ENCODE peak calls at places on chromosomes 4 and X, in eight cellular contexts. T is ascending aorta, Y is prostate gland, H is BJ, J is fibroblast of lung, B is Caco-2, I is thoracic aorta, C is right atrium auricular region. G is an unnamed sample. For H3K27me3, the result is how much of the 10 kb centered on the place peaks cover.

GRCh38 chrX:129553619-129554288 is 13.7 kb downstream of the OCRL start:
- DNase-seq in T (no peak), Y (no peak), H (no peak), J (no peak), B (no peak), I (no peak), C (no peak), G (no peak)

GRCh38 chrX:106955004-106955772 is 35.0 kb downstream of the CLDN2 start:
- DNase-seq in T (no peak), Y (no peak), H (peak), J (peak), B (peak), I (no peak), C (no peak), G (peak)

GRCh38 chr4:145988628-145989027 is 50.0 kb upstream of the ZNF827 start:
- DNase-seq in T (no peak), Y (no peak), H (no peak), J (no peak), B (no peak), I (no peak), C (no peak), G (no peak)

GRCh38 chr4:105989411-105990242 is 94.4 kb downstream of the NPNT start:
- DNase-seq in T (no peak), Y (no peak), H (no peak), J (no peak), B (no peak), I (no peak), C (no peak), G (no peak)

GRCh38 chr4:766559-767283 is 59.2 kb downstream of the CPLX1 start:
- DNase-seq in T (no peak), Y (no peak), H (no peak), J (no peak), B (no peak), I (no peak), C (no peak), G (no peak)

GRCh38 chr4:8534129-8534528 is 46.1 kb upstream of the GPR78 start:
- DNase-seq in T (no peak), Y (peak), H (no peak), J (peak), B (peak), I (no peak), C (no peak), G (peak)

GRCh38 chr4:86939123-86939522 is 4.3 kb downstream of the AFF1 start:
- DNase-seq in T (no peak), Y (no peak), H (no peak), J (no peak), B (no peak), I (no peak), C (no peak), G (peak)

GRCh38 chrX:134423606-134424005 is 36.4 kb upstream of the HPRT1 start:
- DNase-seq in T (no peak), Y (no peak), H (no peak), J (peak), B (no peak), I (no peak), C (no peak), G (peak)

GRCh38 chrX:87663421-87663820 is 145.8 kb downstream of the KLHL4 start:
- DNase-seq in T (no peak), Y (no peak), H (no peak), J (no peak), B (no peak), I (no peak), C (no peak), G (peak)

GRCh38 chr4:88975925-88976511 is 81.0 kb downstream of the FAM13A start:
- DNase-seq in T (no peak), Y (no peak), H (peak), J (no peak), B (no peak), I (no peak), C (no peak), G (no peak)

GRCh38 chrX:38214551-38214950 is 6.1 kb downstream of the SRPX start:
- DNase-seq in T (no peak), Y (no peak), H (no peak), J (peak), B (no peak), I (no peak), C (no peak), G (peak)

GRCh38 chrX:119015407-119016242 is 41.2 kb downstream of the LONRF3 start:
- DNase-seq in T (peak), Y (peak), H (peak), J (peak), B (no peak), I (peak), C (peak), G (peak)

GRCh38 chr4:184887947-184888346 is 62.2 kb upstream of the ACSL1 start:
- DNase-seq in T (no peak), Y (no peak), H (no peak), J (no peak), B (no peak), I (no peak), C (no peak), G (no peak)

GRCh38 chr4:184883024-184883423 is 57.3 kb upstream of the ACSL1 start:
- DNase-seq in T (no peak), Y (no peak), H (no peak), J (no peak), B (no peak), I (no peak), C (no peak), G (no peak)

GRCh38 chr4:184887333-184887732 is 61.6 kb upstream of the ACSL1 start:
- DNase-seq in T (no peak), Y (no peak), H (no peak), J (no peak), B (no peak), I (no peak), C (no peak), G (no peak)

GRCh38 chr4:184884863-184885262 is 59.1 kb upstream of the ACSL1 start:
- DNase-seq in T (no peak), Y (no peak), H (no peak), J (no peak), B (no peak), I (no peak), C (no peak), G (no peak)

GRCh38 chr4:184885602-184886001 is 59.8 kb upstream of the ACSL1 start:
- DNase-seq in T (no peak), Y (no peak), H (no peak), J (no peak), B (no peak), I (no peak), C (no peak), G (no peak)
- H3K27me3 ChIP-seq in T (under half), Y (under half), H (under half), J (under half), B (under half), I (under half), C (under half), G (under half)

DNA sequence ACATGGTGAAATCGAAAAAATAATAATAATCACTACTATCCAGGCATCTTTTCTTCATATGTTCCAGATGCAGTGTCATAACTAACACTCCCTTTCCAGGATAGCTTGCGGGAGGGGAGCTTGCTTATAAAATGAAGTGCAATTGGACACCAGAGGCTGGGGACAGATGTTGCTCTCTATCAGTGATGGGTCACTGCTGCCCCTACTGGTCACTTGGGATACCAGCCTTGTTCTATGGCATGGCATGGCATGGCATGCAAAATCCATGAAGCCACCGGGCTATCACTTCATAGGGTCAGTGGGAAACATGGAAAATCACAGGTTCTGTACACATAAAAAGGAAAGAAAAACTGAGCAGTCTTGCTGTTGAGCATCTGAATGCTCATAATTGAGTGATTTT is 168.1 kb downstream of the GLRA2 start:
- DNase-seq in T (no peak), Y (no peak), H (no peak), J (no peak), B (peak), I (no peak), C (no peak), G (peak)
- TF ChIP-seq CTCF in T (no peak), Y (no peak), H (peak), J (peak), B (peak), I (no peak), C (no peak), G (peak)

GRCh38 chr4:36332023-36332781 is 50.8 kb downstream of the DTHD1 start:
- DNase-seq in T (no peak), Y (no peak), H (no peak), J (peak), B (no peak), I (no peak), C (no peak), G (no peak)
- H3K27me3 ChIP-seq in T (under half), Y (under half), H (under half), J (under half), B (under half), I (under half), C (under half), G (under half)

GRCh38 chr4:31045724-31046318 is 325.7 kb downstream of the PCDH7 start:
- DNase-seq in T (no peak), Y (peak), H (no peak), J (peak), B (peak), I (no peak), C (no peak), G (peak)
- TF ChIP-seq CTCF in T (no peak), Y (no peak), H (peak), J (peak), B (peak), I (no peak), C (peak), G (peak)

GRCh38 chr4:4856071-4857000 is 3.1 kb upstream of the MSX1 start:
- DNase-seq in T (no peak), Y (no peak), H (no peak), J (no peak), B (peak), I (no peak), C (no peak), G (no peak)

GRCh38 chr4:4855293-4856070 is 4.0 kb upstream of the MSX1 start:
- DNase-seq in T (no peak), Y (no peak), H (no peak), J (no peak), B (no peak), I (no peak), C (no peak), G (no peak)

GRCh38 chr4:4853371-4853823 is 6.1 kb upstream of the MSX1 start:
- DNase-seq in T (no peak), Y (no peak), H (no peak), J (no peak), B (no peak), I (no peak), C (no peak), G (no peak)

GRCh38 chr4:4853921-4854648 is 5.4 kb upstream of the MSX1 start:
- DNase-seq in T (no peak), Y (no peak), H (no peak), J (no peak), B (no peak), I (no peak), C (no peak), G (no peak)

GRCh38 chr4:4854649-4855292 is 4.7 kb upstream of the MSX1 start:
- DNase-seq in T (no peak), Y (no peak), H (no peak), J (no peak), B (no peak), I (no peak), C (no peak), G (no peak)
- H3K27me3 ChIP-seq in T (under half), Y (under half), H (under half), J (under half), B (under half), I (under half), C (half or more), G (half or more)

GRCh38 chr4:15766821-15767220 is 11.3 kb upstream of the CD38 start:
- DNase-seq in T (no peak), Y (no peak), H (no peak), J (no peak), B (no peak), I (no peak), C (no peak), G (no peak)

GRCh38 chr4:15765306-15765705 is 12.8 kb upstream of the CD38 start:
- DNase-seq in T (no peak), Y (no peak), H (no peak), J (no peak), B (no peak), I (no peak), C (no peak), G (no peak)

GRCh38 chr4:15771419-15772058 is 6.6 kb upstream of the CD38 start:
- DNase-seq in T (no peak), Y (no peak), H (no peak), J (no peak), B (no peak), I (no peak), C (no peak), G (no peak)

GRCh38 chr4:15765910-15766703 is 12.0 kb upstream of the CD38 start:
- DNase-seq in T (no peak), Y (peak), H (no peak), J (no peak), B (no peak), I (no peak), C (no peak), G (no peak)

DNA sequence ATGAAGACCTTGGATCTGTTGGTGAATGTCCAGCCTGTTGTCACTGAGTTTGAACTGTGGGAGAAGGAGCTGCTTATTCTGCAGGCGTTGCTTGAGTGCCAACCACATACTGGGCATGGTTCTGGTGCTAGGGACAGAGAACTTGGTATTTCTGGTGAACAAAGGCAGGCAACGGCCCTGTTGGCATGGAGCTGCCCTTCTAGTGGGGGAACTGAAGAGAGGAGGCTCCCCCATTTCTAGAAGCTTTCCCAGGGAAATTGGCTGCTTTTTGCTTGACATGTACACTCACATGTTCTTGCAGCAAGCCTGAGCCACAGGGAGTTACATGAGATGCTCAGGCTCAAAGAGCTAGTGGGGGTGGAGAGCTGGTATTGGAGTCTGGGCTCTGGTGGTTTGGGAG is 8.9 kb upstream of the CD38 start:
- DNase-seq in T (no peak), Y (no peak), H (no peak), J (no peak), B (no peak), I (no peak), C (no peak), G (no peak)
- TF ChIP-seq CTCF in T (no peak), Y (no peak), H (no peak), J (no peak), B (no peak), I (no peak), C (no peak), G (no peak)

GRCh38 chr4:94722748-94723147 is 35.0 kb upstream of the BMPR1B start:
- DNase-seq in T (no peak), Y (no peak), H (no peak), J (no peak), B (no peak), I (no peak), C (no peak), G (no peak)
- H3K27me3 ChIP-seq in T (under half), Y (under half), H (under half), J (under half), B (under half), I (under half), C (under half), G (under half)

GRCh38 chr4:98686046-98686385 is 27.6 kb upstream of the TSPAN5 start:
- DNase-seq in T (no peak), Y (no peak), H (no peak), J (no peak), B (no peak), I (no peak), C (no peak), G (no peak)

GRCh38 chr4:98688416-98689290 is 30.2 kb upstream of the TSPAN5 start:
- DNase-seq in T (no peak), Y (no peak), H (peak), J (peak), B (no peak), I (no peak), C (no peak), G (peak)

GRCh38 chr4:98686847-98687246 is 28.4 kb upstream of the TSPAN5 start:
- DNase-seq in T (no peak), Y (no peak), H (no peak), J (no peak), B (no peak), I (no peak), C (no peak), G (no peak)

GRCh38 chr4:98689507-98690174 is 31.2 kb upstream of the TSPAN5 start:
- DNase-seq in T (no peak), Y (no peak), H (no peak), J (no peak), B (no peak), I (no peak), C (no peak), G (no peak)

DNA sequence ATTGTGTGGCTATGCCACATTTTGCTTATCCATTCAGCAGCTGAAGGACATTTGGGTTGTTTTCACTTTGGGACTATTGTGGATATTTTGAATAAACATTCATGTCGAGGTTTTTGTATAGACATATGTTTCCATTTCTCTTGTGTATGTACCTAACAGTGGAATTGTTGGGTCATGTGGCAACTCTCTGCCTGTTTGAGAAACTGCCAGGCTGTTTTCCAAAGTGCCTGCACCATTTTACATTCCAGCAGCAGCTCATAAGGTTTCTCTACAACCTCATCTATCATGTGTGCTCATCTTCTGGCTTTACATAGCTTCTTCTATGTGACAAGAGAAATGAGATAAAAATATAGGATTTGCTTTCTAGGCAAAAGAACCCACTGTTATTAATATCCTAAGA is 29.5 kb upstream of the TSPAN5 start:
- DNase-seq in T (no peak), Y (no peak), H (no peak), J (no peak), B (no peak), I (no peak), C (no peak), G (no peak)
- TF ChIP-seq CTCF in T (no peak), Y (no peak), H (no peak), J (no peak), B (no peak), I (no peak), C (no peak), G (no peak)

DNA sequence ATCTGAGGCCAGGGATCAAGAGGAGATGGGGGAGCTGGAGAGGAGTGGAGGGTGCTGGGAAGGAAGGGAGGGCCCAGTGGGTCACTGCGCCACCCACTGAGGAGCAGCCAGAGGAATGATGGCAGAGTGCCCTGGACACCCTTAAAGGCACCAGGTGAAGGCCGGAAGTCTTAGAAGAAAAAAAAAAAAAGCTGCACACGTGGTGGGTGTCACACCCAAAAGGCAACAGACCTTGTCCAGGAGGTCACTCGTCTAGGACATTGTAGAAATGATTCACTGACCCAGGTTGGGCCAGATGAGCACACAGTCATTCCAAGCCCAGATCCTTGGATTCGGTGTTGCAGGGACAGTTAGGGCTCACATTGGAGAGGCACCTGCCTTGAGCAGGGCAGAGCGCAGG is 93.5 kb upstream of the TRIM2 start:
- DNase-seq in T (no peak), Y (no peak), H (no peak), J (no peak), B (no peak), I (no peak), C (no peak), G (no peak)
- H3K27me3 ChIP-seq in T (under half), Y (under half), H (under half), J (under half), B (under half), I (under half), C (under half), G (under half)